ENCODE peak calls at places on chromosomes 4 and X, in four cellular contexts. Q, K, M and A are unnamed samples.

GRCh38 chrX:3286196-3286920 is 60.1 kb downstream of the MXRA5 start:
- DNase-seq in Q (no peak), K (peak; percentile 82), M (peak; percentile 9), A (no peak)

GRCh38 chr4:24282446-24282845 is 301.9 kb downstream of the DHX15 start:
- DNase-seq in Q (no peak), K (no peak), M (no peak), A (no peak)

GRCh38 chrX:126237524-126237923 is 71.4 kb upstream of the DCAF12L2 start:
- DNase-seq in Q (no peak), K (no peak), M (no peak), A (no peak)

GRCh38 chr4:77446611-77447010 is 159.0 kb upstream of the CXCL13 start:
- DNase-seq in Q (no peak), K (no peak), M (no peak), A (no peak)

GRCh38 chr4:89755210-89755609 is 81.8 kb downstream of the SNCA start:
- DNase-seq in Q (no peak), K (peak; percentile 31), M (no peak), A (no peak)

GRCh38 chr4:109945056-109945455 is 32.4 kb downstream of the EGF start:
- DNase-seq in Q (no peak), K (no peak), M (peak; percentile 59), A (no peak)

GRCh38 chr4:156830356-156830755 is 141.2 kb downstream of the PDGFC start:
- DNase-seq in Q (no peak), K (no peak), M (no peak), A (no peak)

GRCh38 chrX:18855919-18856644 is 127.8 kb downstream of the PHKA2 start:
- DNase-seq in Q (no peak), K (no peak), M (no peak), A (no peak)

GRCh38 chrX:16528620-16529019 is 121.3 kb upstream of the S100G start:
- DNase-seq in Q (peak; percentile 37), K (no peak), M (no peak), A (no peak)

GRCh38 chr4:20544645-20545044 is 155.6 kb upstream of the PACRGL start:
- DNase-seq in Q (no peak), K (peak; percentile 58), M (peak; percentile 12), A (no peak)

GRCh38 chr4:183413562-183414200 is 30.8 kb upstream of the CDKN2AIP start:
- DNase-seq in Q (no peak), K (no peak), M (no peak), A (no peak)

GRCh38 chr4:184174571-184175488 is 42.8 kb downstream of the ENPP6 start:
- DNase-seq in Q (no peak), K (no peak), M (no peak), A (no peak)

GRCh38 chr4:101307901-101308300 is 39.4 kb downstream of the PPP3CA start:
- DNase-seq in Q (no peak), K (no peak), M (no peak), A (no peak)

GRCh38 chr4:187006189-187006618 is 282.5 kb upstream of the FAT1 start:
- DNase-seq in Q (no peak), K (peak; percentile 47), M (no peak), A (no peak)

GRCh38 chrX:15221321-15221720 is 48.6 kb downstream of the ASB9 start:
- DNase-seq in Q (no peak), K (no peak), M (no peak), A (no peak)

GRCh38 chr4:159401791-159402380 is 299.0 kb downstream of the RAPGEF2 start:
- DNase-seq in Q (no peak), K (peak; percentile 95), M (peak; percentile 33), A (no peak)

GRCh38 chr4:109164011-109164410 is 138.4 kb downstream of the COL25A1 start:
- DNase-seq in Q (no peak), K (no peak), M (no peak), A (no peak)

GRCh38 chrX:9765072-9765736 is 443 bp downstream of the GPR143 start:
- DNase-seq in Q (no peak), K (no peak), M (no peak), A (no peak)

GRCh38 chr4:80918004-80918403 is 112.5 kb upstream of the BMP3 start:
- DNase-seq in Q (no peak), K (peak; percentile 43), M (no peak), A (no peak)